ENCODE peak calls at places on chromosome 19, in seven cellular contexts. One of them, this sample, is unnamed.

GRCh38 chr19:33275559-33275932 is 26.8 kb downstream of the CEBPA start:
- DNase-seq in T-helper 2 cell treated with Interferon-gamma antibody and Interleukin-4, amounts not matched to agents 5 μg/mL and 100 μg/mL, for 36 hours: no peak
- DNase-seq in fibroblast of the aortic adventitia: no peak
- DNase-seq in tibial artery: no peak
- DNase-seq in breast epithelium: no peak
- DNase-seq in pancreas: peak
- DNase-seq in stimulated activated CD4-positive, alpha-beta T cell treated with anti-CD3 and anti-CD28 coated beads, Interleukin-2, amount 100 ng/mL, for 48 hours: no peak
- DNase-seq in this sample: no peak

GRCh38 chr19:37361994-37362393 is 8.9 kb upstream of the ZNF527 start:
- DNase-seq in T-helper 2 cell treated with Interferon-gamma antibody and Interleukin-4, amounts not matched to agents 5 μg/mL and 100 μg/mL, for 36 hours: no peak
- DNase-seq in fibroblast of the aortic adventitia: no peak
- DNase-seq in tibial artery: no peak
- DNase-seq in breast epithelium: no peak
- DNase-seq in pancreas: no peak
- DNase-seq in stimulated activated CD4-positive, alpha-beta T cell treated with anti-CD3 and anti-CD28 coated beads, Interleukin-2, amount 100 ng/mL, for 48 hours: no peak
- DNase-seq in this sample: no peak

GRCh38 chr19:51505904-51506303 is 4.3 kb upstream of the SIGLEC12 start:
- DNase-seq in T-helper 2 cell treated with Interferon-gamma antibody and Interleukin-4, amounts not matched to agents 5 μg/mL and 100 μg/mL, for 36 hours: no peak
- DNase-seq in fibroblast of the aortic adventitia: no peak
- DNase-seq in tibial artery: no peak
- DNase-seq in breast epithelium: no peak
- DNase-seq in pancreas: no peak
- DNase-seq in stimulated activated CD4-positive, alpha-beta T cell treated with anti-CD3 and anti-CD28 coated beads, Interleukin-2, amount 100 ng/mL, for 48 hours: no peak
- DNase-seq in this sample: no peak

GRCh38 chr19:38243279-38243673 is 12.9 kb downstream of the PPP1R14A start:
- DNase-seq in T-helper 2 cell treated with Interferon-gamma antibody and Interleukin-4, amounts not matched to agents 5 μg/mL and 100 μg/mL, for 36 hours: no peak
- DNase-seq in fibroblast of the aortic adventitia: no peak
- DNase-seq in tibial artery: no peak
- DNase-seq in breast epithelium: no peak
- DNase-seq in pancreas: no peak
- DNase-seq in stimulated activated CD4-positive, alpha-beta T cell treated with anti-CD3 and anti-CD28 coated beads, Interleukin-2, amount 100 ng/mL, for 48 hours: no peak
- DNase-seq in this sample: no peak

GRCh38 chr19:35142531-35143230 is 374 bp upstream of the FXYD7 start:
- DNase-seq in T-helper 2 cell treated with Interferon-gamma antibody and Interleukin-4, amounts not matched to agents 5 μg/mL and 100 μg/mL, for 36 hours: peak
- DNase-seq in fibroblast of the aortic adventitia: no peak
- DNase-seq in tibial artery: peak
- DNase-seq in breast epithelium: no peak
- DNase-seq in pancreas: peak
- DNase-seq in stimulated activated CD4-positive, alpha-beta T cell treated with anti-CD3 and anti-CD28 coated beads, Interleukin-2, amount 100 ng/mL, for 48 hours: peak
- DNase-seq in this sample: peak

GRCh38 chr19:35195822-35196221 is 32.7 kb downstream of the FAM187B start:
- DNase-seq in T-helper 2 cell treated with Interferon-gamma antibody and Interleukin-4, amounts not matched to agents 5 μg/mL and 100 μg/mL, for 36 hours: no peak
- DNase-seq in fibroblast of the aortic adventitia: peak
- DNase-seq in tibial artery: no peak
- DNase-seq in breast epithelium: no peak
- DNase-seq in pancreas: no peak
- DNase-seq in stimulated activated CD4-positive, alpha-beta T cell treated with anti-CD3 and anti-CD28 coated beads, Interleukin-2, amount 100 ng/mL, for 48 hours: no peak
- DNase-seq in this sample: no peak

GRCh38 chr19:21704320-21704719 is 63.1 kb downstream of the ZNF100 start:
- DNase-seq in T-helper 2 cell treated with Interferon-gamma antibody and Interleukin-4, amounts not matched to agents 5 μg/mL and 100 μg/mL, for 36 hours: no peak
- DNase-seq in fibroblast of the aortic adventitia: no peak
- DNase-seq in tibial artery: no peak
- DNase-seq in breast epithelium: no peak
- DNase-seq in pancreas: no peak
- DNase-seq in stimulated activated CD4-positive, alpha-beta T cell treated with anti-CD3 and anti-CD28 coated beads, Interleukin-2, amount 100 ng/mL, for 48 hours: no peak
- DNase-seq in this sample: no peak

GRCh38 chr19:51572908-51573307 is 1.8 kb downstream of the ZNF175 start:
- DNase-seq in T-helper 2 cell treated with Interferon-gamma antibody and Interleukin-4, amounts not matched to agents 5 μg/mL and 100 μg/mL, for 36 hours: no peak
- DNase-seq in fibroblast of the aortic adventitia: peak
- DNase-seq in tibial artery: no peak
- DNase-seq in breast epithelium: no peak
- DNase-seq in pancreas: no peak
- DNase-seq in stimulated activated CD4-positive, alpha-beta T cell treated with anti-CD3 and anti-CD28 coated beads, Interleukin-2, amount 100 ng/mL, for 48 hours: no peak
- DNase-seq in this sample: no peak

GRCh38 chr19:37973666-37974065 is 66.7 kb downstream of the SIPA1L3 start:
- DNase-seq in T-helper 2 cell treated with Interferon-gamma antibody and Interleukin-4, amounts not matched to agents 5 μg/mL and 100 μg/mL, for 36 hours: no peak
- DNase-seq in fibroblast of the aortic adventitia: no peak
- DNase-seq in tibial artery: no peak
- DNase-seq in breast epithelium: no peak
- DNase-seq in pancreas: no peak
- DNase-seq in stimulated activated CD4-positive, alpha-beta T cell treated with anti-CD3 and anti-CD28 coated beads, Interleukin-2, amount 100 ng/mL, for 48 hours: no peak
- DNase-seq in this sample: no peak

GRCh38 chr19:33811736-33812387 is 15.2 kb downstream of the KCTD15 start:
- DNase-seq in T-helper 2 cell treated with Interferon-gamma antibody and Interleukin-4, amounts not matched to agents 5 μg/mL and 100 μg/mL, for 36 hours: no peak
- DNase-seq in fibroblast of the aortic adventitia: no peak
- DNase-seq in tibial artery: no peak
- DNase-seq in breast epithelium: no peak
- DNase-seq in pancreas: peak
- DNase-seq in stimulated activated CD4-positive, alpha-beta T cell treated with anti-CD3 and anti-CD28 coated beads, Interleukin-2, amount 100 ng/mL, for 48 hours: no peak
- DNase-seq in this sample: no peak

GRCh38 chr19:6482343-6482686 is 728 bp upstream of the DENND1C start:
- DNase-seq in T-helper 2 cell treated with Interferon-gamma antibody and Interleukin-4, amounts not matched to agents 5 μg/mL and 100 μg/mL, for 36 hours: no peak
- DNase-seq in fibroblast of the aortic adventitia: no peak
- DNase-seq in tibial artery: no peak
- DNase-seq in breast epithelium: no peak
- DNase-seq in pancreas: no peak
- DNase-seq in stimulated activated CD4-positive, alpha-beta T cell treated with anti-CD3 and anti-CD28 coated beads, Interleukin-2, amount 100 ng/mL, for 48 hours: no peak
- DNase-seq in this sample: no peak